ENCODE peak calls at places on chromosomes 6 and 20, in four cellular contexts. One of them, this sample, is unnamed.

GRCh38 chr20:43969501-43969900 is 54.8 kb downstream of the TOX2 start:
- DNase-seq in adrenal gland: no peak
- DNase-seq in fibroblast of lung: no peak
- DNase-seq in CD8-positive, alpha-beta T cell: no peak
- DNase-seq in this sample: no peak

GRCh38 chr6:27542485-27542884 is 69.6 kb upstream of the ZNF184 start:
- DNase-seq in fibroblast of lung: no peak
- DNase-seq in adrenal gland: no peak
- DNase-seq in CD8-positive, alpha-beta T cell: no peak
- DNase-seq in this sample: peak; percentile 63

GRCh38 chr6:161654209-161654608 is 380.3 kb upstream of the AGPAT4 start:
- DNase-seq in fibroblast of lung: no peak
- DNase-seq in CD8-positive, alpha-beta T cell: no peak
- DNase-seq in adrenal gland: no peak
- DNase-seq in this sample: no peak

GRCh38 chr6:12066297-12066696 is 54.2 kb downstream of the HIVEP1 start:
- DNase-seq in CD8-positive, alpha-beta T cell: no peak
- DNase-seq in fibroblast of lung: peak; percentile 77
- DNase-seq in adrenal gland: no peak
- DNase-seq in this sample: peak; percentile 57

GRCh38 chr6:159679091-159680077 is 13.7 kb downstream of the SOD2 start:
- DNase-seq in fibroblast of lung: peak; percentile 42
- DNase-seq in adrenal gland: no peak
- DNase-seq in CD8-positive, alpha-beta T cell: no peak
- DNase-seq in this sample: no peak

GRCh38 chr20:34636648-34637047 is 40.2 kb downstream of the PIGU start:
- DNase-seq in adrenal gland: no peak
- DNase-seq in CD8-positive, alpha-beta T cell: no peak
- DNase-seq in fibroblast of lung: no peak
- DNase-seq in this sample: no peak

GRCh38 chr6:15274696-15275387 is 29.0 kb downstream of the JARID2 start:
- DNase-seq in CD8-positive, alpha-beta T cell: no peak
- DNase-seq in fibroblast of lung: peak; percentile 36
- DNase-seq in adrenal gland: no peak
- DNase-seq in this sample: no peak

GRCh38 chr20:46928580-46929132 is 34.0 kb downstream of the EYA2 start:
- DNase-seq in fibroblast of lung: peak; percentile 31
- DNase-seq in CD8-positive, alpha-beta T cell: no peak
- DNase-seq in adrenal gland: no peak
- DNase-seq in this sample: no peak

GRCh38 chr6:7545509-7546369 is 4.3 kb downstream of the DSP start:
- DNase-seq in adrenal gland: peak; percentile 53
- DNase-seq in fibroblast of lung: peak; percentile 16
- DNase-seq in CD8-positive, alpha-beta T cell: no peak
- DNase-seq in this sample: no peak

GRCh38 chr20:58150772-58151171 is 77.7 kb downstream of the ANKRD60 start:
- DNase-seq in CD8-positive, alpha-beta T cell: no peak
- DNase-seq in adrenal gland: no peak
- DNase-seq in fibroblast of lung: no peak
- DNase-seq in this sample: no peak

GRCh38 chr20:22807646-22808045 is 223.3 kb upstream of the FOXA2 start:
- DNase-seq in fibroblast of lung: no peak
- DNase-seq in CD8-positive, alpha-beta T cell: no peak
- DNase-seq in adrenal gland: no peak
- DNase-seq in this sample: peak; percentile 82

GRCh38 chr6:109339906-109340678 is 42.2 kb downstream of the CD164 start:
- DNase-seq in fibroblast of lung: no peak
- DNase-seq in CD8-positive, alpha-beta T cell: no peak
- DNase-seq in adrenal gland: no peak
- DNase-seq in this sample: no peak

GRCh38 chr6:68994561-68994960 is 359.5 kb downstream of the ADGRB3 start:
- DNase-seq in adrenal gland: no peak
- DNase-seq in fibroblast of lung: no peak
- DNase-seq in CD8-positive, alpha-beta T cell: no peak
- DNase-seq in this sample: no peak

GRCh38 chr6:1767481-1768246 is 157.9 kb downstream of the FOXC1 start:
- DNase-seq in CD8-positive, alpha-beta T cell: no peak
- DNase-seq in fibroblast of lung: peak; percentile 41
- DNase-seq in adrenal gland: no peak
- DNase-seq in this sample: peak; percentile 38

GRCh38 chr6:25138024-25138696 is 141.0 kb upstream of the CARMIL1 start:
- DNase-seq in CD8-positive, alpha-beta T cell: peak; percentile 41
- DNase-seq in adrenal gland: peak; percentile 75
- DNase-seq in fibroblast of lung: peak; percentile 75
- DNase-seq in this sample: no peak

GRCh38 chr6:29722773-29723665 is at the start of gene HLA-F:
- DNase-seq in fibroblast of lung: peak; percentile 49
- DNase-seq in CD8-positive, alpha-beta T cell: peak; percentile 78
- DNase-seq in adrenal gland: peak; percentile 90
- DNase-seq in this sample: peak; percentile 53

GRCh38 chr6:138545621-138545980 is 46.3 kb upstream of the NHSL1 start:
- DNase-seq in adrenal gland: peak; percentile 30
- DNase-seq in CD8-positive, alpha-beta T cell: no peak
- DNase-seq in fibroblast of lung: peak; percentile 73
- DNase-seq in this sample: no peak

GRCh38 chr6:15493437-15494168 is 169.2 kb downstream of the DTNBP1 start:
- DNase-seq in CD8-positive, alpha-beta T cell: no peak
- DNase-seq in adrenal gland: no peak
- DNase-seq in fibroblast of lung: peak; percentile 61
- DNase-seq in this sample: no peak

GRCh38 chr6:107862383-107862782 is 38.3 kb upstream of the SCML4 start:
- DNase-seq in adrenal gland: no peak
- DNase-seq in fibroblast of lung: no peak
- DNase-seq in CD8-positive, alpha-beta T cell: no peak
- DNase-seq in this sample: no peak

GRCh38 chr6:136753624-136754023 is 38.7 kb downstream of the MAP3K5 start:
- DNase-seq in fibroblast of lung: peak; percentile 32
- DNase-seq in CD8-positive, alpha-beta T cell: peak; percentile 47
- DNase-seq in adrenal gland: no peak
- DNase-seq in this sample: no peak

GRCh38 chr20:62030834-62031434 is 34.7 kb downstream of the TAF4 start:
- DNase-seq in adrenal gland: no peak
- DNase-seq in CD8-positive, alpha-beta T cell: peak; percentile 26
- DNase-seq in fibroblast of lung: no peak
- DNase-seq in this sample: no peak

GRCh38 chr6:90397929-90398674 is 101.5 kb upstream of the BACH2 start:
- DNase-seq in adrenal gland: peak; percentile 29
- DNase-seq in CD8-positive, alpha-beta T cell: peak; percentile 74
- DNase-seq in fibroblast of lung: peak; percentile 40
- DNase-seq in this sample: no peak

GRCh38 chr6:134634952-134635351 is 314.9 kb downstream of the ALDH8A1 start:
- DNase-seq in adrenal gland: no peak
- DNase-seq in fibroblast of lung: no peak
- DNase-seq in CD8-positive, alpha-beta T cell: no peak
- DNase-seq in this sample: no peak

GRCh38 chr6:154432533-154433476 is 76.2 kb upstream of the IPCEF1 start:
- DNase-seq in CD8-positive, alpha-beta T cell: no peak
- DNase-seq in fibroblast of lung: peak; percentile 65
- DNase-seq in adrenal gland: no peak
- DNase-seq in this sample: no peak

GRCh38 chr20:17661121-17661744 is 20.8 kb downstream of the RRBP1 start:
- DNase-seq in adrenal gland: no peak
- DNase-seq in fibroblast of lung: peak; percentile 35
- DNase-seq in CD8-positive, alpha-beta T cell: no peak
- DNase-seq in this sample: no peak

GRCh38 chr20:20373046-20373706 is 5.3 kb downstream of the INSM1 start:
- DNase-seq in adrenal gland: no peak
- DNase-seq in fibroblast of lung: peak; percentile 45
- DNase-seq in CD8-positive, alpha-beta T cell: no peak
- DNase-seq in this sample: no peak

GRCh38 chr6:170135461-170135820 is 155.4 kb downstream of the DLL1 start:
- DNase-seq in fibroblast of lung: no peak
- DNase-seq in CD8-positive, alpha-beta T cell: no peak
- DNase-seq in adrenal gland: no peak
- DNase-seq in this sample: no peak

GRCh38 chr6:35922139-35922554 is 1.2 kb upstream of the SRPK1 start:
- DNase-seq in CD8-positive, alpha-beta T cell: no peak
- DNase-seq in fibroblast of lung: no peak
- DNase-seq in adrenal gland: no peak
- DNase-seq in this sample: no peak

GRCh38 chr6:122322824-122323223 is 76.6 kb upstream of the HSF2 start:
- DNase-seq in fibroblast of lung: peak; percentile 9
- DNase-seq in CD8-positive, alpha-beta T cell: no peak
- DNase-seq in adrenal gland: peak; percentile 22
- DNase-seq in this sample: no peak

GRCh38 chr6:16712931-16713484 is 48.3 kb downstream of the ATXN1 start:
- DNase-seq in fibroblast of lung: peak; percentile 94
- DNase-seq in CD8-positive, alpha-beta T cell: no peak
- DNase-seq in adrenal gland: peak; percentile 56
- DNase-seq in this sample: no peak
- H3K4me3 ChIP-seq in fibroblast of lung: no peak overlapping the region
- H3K4me3 ChIP-seq in CD8-positive, alpha-beta T cell: no peak overlapping the region
- H3K4me3 ChIP-seq in adrenal gland: no peak overlapping the region
- H3K4me3 ChIP-seq in this sample: no peak overlapping the region

DNA sequence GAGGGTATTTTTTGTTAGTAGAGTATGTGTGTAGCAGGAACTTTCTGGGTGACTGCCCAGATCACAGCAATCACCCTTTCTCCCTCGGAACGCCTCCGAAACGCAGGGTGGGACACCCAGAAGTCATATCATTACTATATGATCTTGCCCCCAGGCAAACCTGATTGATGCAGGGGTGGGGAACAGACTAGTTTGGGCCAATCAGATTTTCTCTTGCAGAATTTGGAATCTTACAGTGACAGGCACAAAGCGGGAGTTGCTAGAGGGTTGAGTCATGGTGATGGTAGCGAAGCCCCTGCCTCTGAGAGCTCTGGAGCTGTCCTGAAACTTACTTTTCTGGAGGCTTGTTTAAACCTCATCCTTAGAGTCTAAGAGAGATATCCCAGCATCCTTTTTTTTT is 16.5 kb upstream of the RPN2 start:
- DNase-seq in CD8-positive, alpha-beta T cell: no peak
- DNase-seq in fibroblast of lung: no peak
- DNase-seq in adrenal gland: no peak
- DNase-seq in this sample: no peak
- TF ChIP-seq CTCF in CD8-positive, alpha-beta T cell: no peak
- TF ChIP-seq CTCF in fibroblast of lung: no peak
- TF ChIP-seq CTCF in adrenal gland: no peak
- TF ChIP-seq CTCF in this sample: no peak

DNA sequence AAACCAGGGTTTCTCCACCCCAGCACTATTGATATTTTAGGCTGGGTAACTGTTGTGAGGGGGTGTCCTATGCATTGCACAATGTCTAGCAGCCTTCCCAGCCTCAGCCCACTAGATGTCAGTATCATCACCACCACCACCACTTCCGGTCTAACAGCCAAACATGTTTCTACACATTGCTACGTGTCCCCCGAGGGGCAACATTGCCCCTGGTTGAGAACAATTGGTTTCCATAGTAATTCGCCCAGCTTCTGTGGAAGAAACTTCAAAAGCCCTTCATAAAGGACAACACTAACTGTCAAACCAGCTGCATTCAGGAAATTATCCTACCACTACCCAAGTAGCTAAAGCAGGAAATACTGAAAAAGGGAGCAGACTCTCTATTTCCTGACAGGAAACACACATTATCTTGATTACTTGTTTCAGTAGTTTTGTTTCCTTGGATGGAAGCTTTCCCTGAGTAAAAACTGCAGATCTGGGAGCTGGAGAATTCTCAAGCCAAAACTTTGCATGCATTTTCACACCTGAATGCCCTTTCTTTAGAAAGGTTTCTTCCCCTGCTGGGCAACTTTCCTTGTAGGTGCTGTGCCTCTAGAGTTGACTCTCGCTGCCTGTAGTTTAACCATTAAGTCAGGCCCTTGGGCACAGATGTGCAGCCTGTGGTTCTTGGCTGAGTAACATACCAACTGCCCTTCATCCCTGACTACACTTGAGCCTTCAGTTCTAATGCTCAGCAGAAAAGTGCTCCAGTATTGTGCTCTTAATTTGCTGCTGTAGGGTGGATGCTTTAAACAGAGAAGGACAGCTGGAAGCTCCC is 23.6 kb downstream of the PKHD1 start:
- DNase-seq in fibroblast of lung: peak; percentile 4
- DNase-seq in CD8-positive, alpha-beta T cell: peak; percentile 46
- DNase-seq in adrenal gland: peak; percentile 13
- DNase-seq in this sample: no peak
- H3K4me3 ChIP-seq in fibroblast of lung: no peak overlapping the region
- H3K4me3 ChIP-seq in CD8-positive, alpha-beta T cell: peak overlapping the region; percentile 17
- H3K4me3 ChIP-seq in adrenal gland: no peak overlapping the region
- H3K4me3 ChIP-seq in this sample: no peak overlapping the region

GRCh38 chr6:33030245-33030644 is 20.9 kb upstream of the HLA-DOA start:
- DNase-seq in adrenal gland: no peak
- DNase-seq in CD8-positive, alpha-beta T cell: no peak
- DNase-seq in fibroblast of lung: no peak
- DNase-seq in this sample: no peak

GRCh38 chr6:33034554-33034953 is 25.2 kb upstream of the HLA-DOA start:
- DNase-seq in fibroblast of lung: no peak
- DNase-seq in CD8-positive, alpha-beta T cell: no peak
- DNase-seq in adrenal gland: no peak
- DNase-seq in this sample: no peak

GRCh38 chr6:33028220-33028849 is 18.9 kb upstream of the HLA-DOA start:
- DNase-seq in CD8-positive, alpha-beta T cell: no peak
- DNase-seq in adrenal gland: no peak
- DNase-seq in fibroblast of lung: no peak
- DNase-seq in this sample: no peak

GRCh38 chr6:33029297-33030184 is 20.1 kb upstream of the HLA-DOA start:
- DNase-seq in CD8-positive, alpha-beta T cell: no peak
- DNase-seq in fibroblast of lung: no peak
- DNase-seq in adrenal gland: peak; percentile 48
- DNase-seq in this sample: no peak
- TF ChIP-seq CTCF in CD8-positive, alpha-beta T cell: no peak
- TF ChIP-seq CTCF in fibroblast of lung: no peak
- TF ChIP-seq CTCF in adrenal gland: no peak
- TF ChIP-seq CTCF in this sample: no peak

DNA sequence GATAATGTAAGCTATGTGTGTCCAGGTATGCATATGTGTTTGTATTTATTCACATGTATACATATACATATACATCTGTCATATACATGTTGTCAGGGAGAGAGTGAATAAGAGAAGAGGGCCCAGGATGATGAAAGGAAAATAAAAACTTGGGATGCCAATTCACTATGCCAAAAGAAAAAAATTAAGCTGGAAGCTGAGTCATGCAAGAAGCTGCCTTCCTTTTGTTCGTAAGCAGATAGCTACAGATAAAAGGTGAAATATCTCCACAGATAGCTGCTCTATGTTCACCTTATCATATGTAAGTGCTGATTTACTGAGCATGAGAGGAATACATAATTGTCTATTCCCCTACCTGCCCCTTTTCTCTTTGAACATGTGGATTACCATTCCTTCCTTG is 579.9 kb downstream of the EPM2A start:
- DNase-seq in CD8-positive, alpha-beta T cell: no peak
- DNase-seq in adrenal gland: no peak
- DNase-seq in fibroblast of lung: peak; percentile 27
- DNase-seq in this sample: no peak
- H3K4me3 ChIP-seq in CD8-positive, alpha-beta T cell: no peak overlapping the region
- H3K4me3 ChIP-seq in adrenal gland: no peak overlapping the region
- H3K4me3 ChIP-seq in fibroblast of lung: no peak overlapping the region
- H3K4me3 ChIP-seq in this sample: no peak overlapping the region

GRCh38 chr20:52311209-52311794 is 119.7 kb upstream of the ZFP64 start:
- DNase-seq in CD8-positive, alpha-beta T cell: no peak
- DNase-seq in adrenal gland: no peak
- DNase-seq in fibroblast of lung: no peak
- DNase-seq in this sample: no peak

GRCh38 chr20:52318601-52319000 is 127.0 kb upstream of the ZFP64 start:
- DNase-seq in adrenal gland: no peak
- DNase-seq in CD8-positive, alpha-beta T cell: no peak
- DNase-seq in fibroblast of lung: no peak
- DNase-seq in this sample: no peak

GRCh38 chr20:52312131-52312729 is 120.7 kb upstream of the ZFP64 start:
- DNase-seq in adrenal gland: peak; percentile 52
- DNase-seq in CD8-positive, alpha-beta T cell: peak; percentile 26
- DNase-seq in fibroblast of lung: peak; percentile 53
- DNase-seq in this sample: peak; percentile 37

GRCh38 chr20:52313335-52313963 is 121.9 kb upstream of the ZFP64 start:
- DNase-seq in fibroblast of lung: peak; percentile 48
- DNase-seq in CD8-positive, alpha-beta T cell: no peak
- DNase-seq in adrenal gland: peak; percentile 46
- DNase-seq in this sample: peak; percentile 50
- TF ChIP-seq CTCF in fibroblast of lung: peak; percentile 71
- TF ChIP-seq CTCF in CD8-positive, alpha-beta T cell: no peak
- TF ChIP-seq CTCF in adrenal gland: peak; percentile 43
- TF ChIP-seq CTCF in this sample: peak; percentile 71